ENCODE peak calls at places on chromosomes 2 and 18, in seven cellular contexts. U is DND-41; K is CD8-positive, alpha-beta memory T cell; W is ACHN; H is astrocyte of the spinal cord; T is neural crest cell; O is stimulated activated CD4-positive, alpha-beta T cell treated with anti-CD3 and anti-CD28 coated beads, Interleukin-4, amount 100 ng/mL, for 48 hours. X is an unnamed sample.

GRCh38 chr18:21194871-21195771 is 46.9 kb upstream of the GREB1L start:
- DNase-seq in U (no peak), K (no peak), W (peak; percentile 42), H (peak; percentile 51), T (no peak), O (no peak), X (peak; percentile 3)

GRCh38 chr2:45068643-45069140 is 59.4 kb upstream of the SIX2 start:
- DNase-seq in U (no peak), K (no peak), W (no peak), H (no peak), T (no peak), O (no peak), X (no peak)

GRCh38 chr2:84924173-84925106 is 19.0 kb downstream of the TMSB10 start:
- DNase-seq in U (peak; percentile 37), K (no peak), W (peak; percentile 98), H (peak; percentile 49), T (no peak), O (peak; percentile 48), X (peak; percentile 89)

GRCh38 chr2:18625563-18625962 is 36.2 kb upstream of the NT5C1B start:
- DNase-seq in U (no peak), K (no peak), W (no peak), H (no peak), T (no peak), O (no peak), X (no peak)

GRCh38 chr2:112705576-112705975 is 15.2 kb upstream of the NT5DC4 start:
- DNase-seq in U (no peak), K (no peak), W (no peak), H (no peak), T (no peak), O (no peak), X (no peak)

GRCh38 chr18:77899972-77900754 is 650.5 kb downstream of the GALR1 start:
- DNase-seq in U (no peak), K (peak; percentile 40), W (peak; percentile 48), H (peak; percentile 7), T (peak; percentile 55), O (peak; percentile 40), X (peak; percentile 37)

GRCh38 chr18:31154186-31154585 is 8.5 kb downstream of the DSC1 start:
- DNase-seq in U (no peak), K (no peak), W (no peak), H (no peak), T (no peak), O (no peak), X (no peak)

GRCh38 chr2:134499307-134499706 is 219.5 kb downstream of the TMEM163 start:
- DNase-seq in U (no peak), K (no peak), W (no peak), H (no peak), T (no peak), O (no peak), X (no peak)

GRCh38 chr2:204958371-204958770 is 413.1 kb downstream of the PARD3B start:
- DNase-seq in U (no peak), K (no peak), W (no peak), H (no peak), T (no peak), O (no peak), X (no peak)

GRCh38 chr2:241925277-241925676 is 55.7 kb downstream of the RTP5 start:
- DNase-seq in U (no peak), K (no peak), W (no peak), H (no peak), T (no peak), O (no peak), X (no peak)

GRCh38 chr18:50275503-50276036 is 5.8 kb downstream of the MBD1 start:
- DNase-seq in U (no peak), K (no peak), W (no peak), H (no peak), T (no peak), O (no peak), X (no peak)

GRCh38 chr2:167925775-167926174 is 321.6 kb downstream of the STK39 start:
- DNase-seq in U (no peak), K (no peak), W (no peak), H (no peak), T (no peak), O (no peak), X (no peak)

GRCh38 chr2:215410932-215411285 is 25.0 kb downstream of the FN1 start:
- DNase-seq in U (no peak), K (no peak), W (peak; percentile 82), H (peak; percentile 96), T (no peak), O (no peak), X (no peak)

GRCh38 chr2:112921982-112922381 is 11.0 kb downstream of the IL37 start:
- DNase-seq in U (no peak), K (no peak), W (no peak), H (no peak), T (no peak), O (no peak), X (no peak)

GRCh38 chr2:5524551-5524950 is 167.6 kb upstream of the SOX11 start:
- DNase-seq in U (no peak), K (no peak), W (no peak), H (no peak), T (no peak), O (no peak), X (no peak)

GRCh38 chr2:232076736-232077135 is 115.2 kb downstream of the DIS3L2 start:
- DNase-seq in U (no peak), K (no peak), W (no peak), H (peak; percentile 29), T (no peak), O (no peak), X (no peak)

GRCh38 chr2:189336276-189336975 is 104.8 kb upstream of the WDR75 start:
- DNase-seq in U (no peak), K (no peak), W (no peak), H (no peak), T (no peak), O (no peak), X (no peak)